ENCODE peak calls at places on chromosomes 6 and 20, in four cellular contexts. One of them, this sample, is unnamed.

GRCh38 chr6:28211840-28212509 is 13.1 kb upstream of the ZSCAN9 start:
- DNase-seq in K562: peak
- DNase-seq in GM12878: no peak
- DNase-seq in HepG2: no peak
- DNase-seq in this sample: no peak

GRCh38 chr6:40922281-40922680 is 116.7 kb downstream of the UNC5CL start:
- DNase-seq in GM12878: no peak
- DNase-seq in HepG2: no peak
- DNase-seq in K562: no peak
- DNase-seq in this sample: no peak

GRCh38 chr6:159513914-159514313 is 179.1 kb downstream of the SOD2 start:
- DNase-seq in GM12878: no peak
- DNase-seq in K562: no peak
- DNase-seq in HepG2: no peak
- DNase-seq in this sample: no peak

GRCh38 chr6:46651766-46652165 is 852 bp downstream of the CYP39A1 start:
- DNase-seq in K562: no peak
- DNase-seq in HepG2: no peak
- DNase-seq in GM12878: no peak
- DNase-seq in this sample: no peak

GRCh38 chr6:39379026-39379425 is 56.5 kb upstream of the KCNK16 start:
- DNase-seq in GM12878: no peak
- DNase-seq in K562: no peak
- DNase-seq in HepG2: no peak
- DNase-seq in this sample: no peak

GRCh38 chr6:30830438-30830837 is 53.9 kb upstream of the DDR1 start:
- DNase-seq in GM12878: no peak
- DNase-seq in HepG2: no peak
- DNase-seq in K562: no peak
- DNase-seq in this sample: no peak

GRCh38 chr6:146901940-146902816 is 302.0 kb upstream of the STXBP5 start:
- DNase-seq in K562: no peak
- DNase-seq in HepG2: peak
- DNase-seq in GM12878: no peak
- DNase-seq in this sample: no peak

GRCh38 chr6:53048431-53049195 is 16.6 kb upstream of the FBXO9 start:
- DNase-seq in HepG2: peak
- DNase-seq in K562: no peak
- DNase-seq in GM12878: peak
- DNase-seq in this sample: no peak

GRCh38 chr20:47071646-47072185 is 177.1 kb downstream of the EYA2 start:
- DNase-seq in K562: no peak
- DNase-seq in HepG2: no peak
- DNase-seq in GM12878: no peak
- DNase-seq in this sample: no peak

GRCh38 chr20:16063876-16064275 is 509.4 kb downstream of the KIF16B start:
- DNase-seq in GM12878: no peak
- DNase-seq in HepG2: no peak
- DNase-seq in K562: no peak
- DNase-seq in this sample: no peak

GRCh38 chr20:47160240-47160639 is 196.3 kb downstream of the ZMYND8 start:
- DNase-seq in K562: no peak
- DNase-seq in HepG2: no peak
- DNase-seq in GM12878: no peak
- DNase-seq in this sample: no peak

GRCh38 chr20:59351148-59352040 is 51.0 kb downstream of the EDN3 start:
- DNase-seq in HepG2: no peak
- DNase-seq in K562: no peak
- DNase-seq in GM12878: no peak
- DNase-seq in this sample: peak

GRCh38 chr6:168407842-168408241 is 33.1 kb upstream of the SMOC2 start:
- DNase-seq in HepG2: no peak
- DNase-seq in GM12878: no peak
- DNase-seq in K562: no peak
- DNase-seq in this sample: no peak

GRCh38 chr20:14879020-14879697 is 541.7 kb upstream of the FLRT3 start:
- DNase-seq in GM12878: no peak
- DNase-seq in HepG2: peak
- DNase-seq in K562: no peak
- DNase-seq in this sample: peak

GRCh38 chr6:151036869-151037680 is 171.6 kb downstream of the MTHFD1L start:
- DNase-seq in K562: no peak
- DNase-seq in HepG2: no peak
- DNase-seq in GM12878: no peak
- DNase-seq in this sample: no peak

GRCh38 chr6:115899883-115900282 is 160.8 kb downstream of the FRK start:
- DNase-seq in HepG2: no peak
- DNase-seq in K562: no peak
- DNase-seq in GM12878: no peak
- DNase-seq in this sample: no peak

GRCh38 chr20:8082025-8082424 is 50.0 kb upstream of the PLCB1 start:
- DNase-seq in HepG2: peak
- DNase-seq in K562: no peak
- DNase-seq in GM12878: no peak
- DNase-seq in this sample: peak

GRCh38 chr6:87907521-87907920 is 140.1 kb upstream of the SPACA1 start:
- DNase-seq in GM12878: peak
- DNase-seq in K562: no peak
- DNase-seq in HepG2: no peak
- DNase-seq in this sample: no peak

GRCh38 chr6:37142047-37142614 is 27.8 kb upstream of the PIM1 start:
- DNase-seq in HepG2: no peak
- DNase-seq in K562: no peak
- DNase-seq in GM12878: no peak
- DNase-seq in this sample: no peak

GRCh38 chr6:142303191-142303564 is 1.4 kb downstream of the ADGRG6 start:
- DNase-seq in HepG2: peak
- DNase-seq in GM12878: no peak
- DNase-seq in K562: no peak
- DNase-seq in this sample: no peak

GRCh38 chr6:37695857-37696219 is 1.8 kb downstream of the MDGA1 start:
- DNase-seq in GM12878: no peak
- DNase-seq in K562: no peak
- DNase-seq in HepG2: no peak
- DNase-seq in this sample: no peak

GRCh38 chr6:15255481-15256414 is 9.9 kb downstream of the JARID2 start:
- DNase-seq in HepG2: no peak
- DNase-seq in GM12878: peak
- DNase-seq in K562: no peak
- DNase-seq in this sample: no peak

GRCh38 chr20:18360601-18361000 is 72.3 kb downstream of the ZNF133 start:
- DNase-seq in HepG2: no peak
- DNase-seq in K562: no peak
- DNase-seq in GM12878: no peak
- DNase-seq in this sample: no peak

GRCh38 chr6:25369450-25370086 is 90.4 kb downstream of the CARMIL1 start:
- DNase-seq in GM12878: no peak
- DNase-seq in HepG2: peak
- DNase-seq in K562: no peak
- DNase-seq in this sample: no peak

GRCh38 chr6:149483849-149484635 is 772 bp downstream of the ZC3H12D start:
- DNase-seq in GM12878: no peak
- DNase-seq in K562: no peak
- DNase-seq in HepG2: no peak
- DNase-seq in this sample: no peak

GRCh38 chr20:21027569-21027968 is 78.6 kb downstream of the LINC00237 start:
- DNase-seq in HepG2: peak
- DNase-seq in K562: peak
- DNase-seq in GM12878: no peak
- DNase-seq in this sample: peak

GRCh38 chr20:58433759-58434158 is 44.7 kb downstream of the VAPB start:
- DNase-seq in GM12878: no peak
- DNase-seq in HepG2: no peak
- DNase-seq in K562: peak
- DNase-seq in this sample: no peak

DNA sequence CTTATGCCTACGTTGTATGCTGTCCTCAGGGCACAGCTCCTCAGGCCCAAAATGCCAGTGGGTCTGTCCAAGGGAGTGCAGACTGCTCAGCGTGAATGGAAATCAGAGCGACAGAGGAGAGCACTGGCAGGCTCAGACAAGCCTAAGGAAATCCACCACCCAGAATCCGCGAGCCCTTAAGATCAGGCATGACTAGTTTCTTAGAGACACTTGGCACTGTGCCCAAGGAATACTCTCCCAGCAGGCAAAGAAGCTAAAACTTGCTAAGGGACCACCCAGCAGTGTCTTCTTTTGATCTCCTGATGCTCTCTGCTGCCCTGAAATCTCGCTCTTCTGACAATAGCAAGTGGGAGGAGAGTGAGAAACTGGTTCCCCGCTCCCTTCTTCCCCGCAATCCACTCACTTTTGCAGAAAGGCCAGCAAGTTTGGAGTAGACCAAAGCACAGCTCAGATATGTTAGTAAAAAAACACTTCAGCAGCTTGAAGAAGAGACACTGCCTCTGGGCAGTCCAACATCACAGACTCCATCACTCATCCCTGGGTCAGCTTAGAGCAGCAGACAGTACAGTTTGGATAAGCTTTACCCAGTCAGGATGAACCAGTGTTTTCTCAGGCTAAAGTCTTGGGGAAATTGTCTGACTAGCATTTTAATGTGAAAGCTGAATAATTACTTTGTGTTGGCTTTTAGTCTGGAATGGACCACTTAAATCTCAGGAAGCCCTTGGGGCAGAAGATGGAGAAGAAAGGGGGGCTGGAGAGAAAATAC is 32.4 kb downstream of the TRAF3IP2 start:
- DNase-seq in HepG2: no peak
- DNase-seq in GM12878: no peak
- DNase-seq in K562: no peak
- DNase-seq in this sample: no peak
- TF ChIP-seq SMC3 in HepG2: no peak
- TF ChIP-seq SMC3 in GM12878: no peak
- TF ChIP-seq SMC3 in K562: no peak
- TF ChIP-seq SMC3 in this sample: no peak

GRCh38 chr20:43926287-43926686 is 11.6 kb downstream of the TOX2 start:
- DNase-seq in K562: no peak
- DNase-seq in GM12878: no peak
- DNase-seq in HepG2: no peak
- DNase-seq in this sample: no peak

GRCh38 chr20:43926691-43927090 is 12.0 kb downstream of the TOX2 start:
- DNase-seq in K562: no peak
- DNase-seq in GM12878: no peak
- DNase-seq in HepG2: no peak
- DNase-seq in this sample: no peak

GRCh38 chr20:43925786-43926185 is 11.1 kb downstream of the TOX2 start:
- DNase-seq in K562: no peak
- DNase-seq in GM12878: no peak
- DNase-seq in HepG2: no peak
- DNase-seq in this sample: no peak

GRCh38 chr20:43923917-43924316 is 9.3 kb downstream of the TOX2 start:
- DNase-seq in K562: no peak
- DNase-seq in GM12878: no peak
- DNase-seq in HepG2: no peak
- DNase-seq in this sample: no peak

DNA sequence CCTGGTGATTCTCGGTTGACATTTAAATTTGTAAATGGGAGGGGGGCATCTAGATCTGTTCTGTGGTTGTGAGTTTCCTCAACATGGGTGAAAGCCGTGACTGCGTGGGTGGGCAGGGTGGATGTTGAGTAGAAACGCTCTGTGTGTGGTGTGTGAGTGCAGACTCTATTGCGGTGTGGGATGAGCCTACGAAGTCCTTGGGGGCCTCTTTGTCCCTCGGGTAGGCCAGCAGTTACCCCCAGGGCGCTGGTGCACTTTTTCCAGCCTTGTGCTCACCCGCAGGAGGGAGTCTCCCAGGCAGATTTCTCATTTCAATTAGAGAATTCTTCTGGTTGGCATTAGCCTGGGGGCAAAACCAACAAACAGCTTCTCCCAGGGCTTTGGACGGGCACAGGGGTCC is 10.6 kb downstream of the TOX2 start:
- DNase-seq in K562: no peak
- DNase-seq in GM12878: peak
- DNase-seq in HepG2: no peak
- DNase-seq in this sample: no peak
- TF ChIP-seq MYC in K562: no peak
- TF ChIP-seq MYC in GM12878: no peak
- TF ChIP-seq MYC in HepG2: no peak
- TF ChIP-seq MYC in this sample: no peak

DNA sequence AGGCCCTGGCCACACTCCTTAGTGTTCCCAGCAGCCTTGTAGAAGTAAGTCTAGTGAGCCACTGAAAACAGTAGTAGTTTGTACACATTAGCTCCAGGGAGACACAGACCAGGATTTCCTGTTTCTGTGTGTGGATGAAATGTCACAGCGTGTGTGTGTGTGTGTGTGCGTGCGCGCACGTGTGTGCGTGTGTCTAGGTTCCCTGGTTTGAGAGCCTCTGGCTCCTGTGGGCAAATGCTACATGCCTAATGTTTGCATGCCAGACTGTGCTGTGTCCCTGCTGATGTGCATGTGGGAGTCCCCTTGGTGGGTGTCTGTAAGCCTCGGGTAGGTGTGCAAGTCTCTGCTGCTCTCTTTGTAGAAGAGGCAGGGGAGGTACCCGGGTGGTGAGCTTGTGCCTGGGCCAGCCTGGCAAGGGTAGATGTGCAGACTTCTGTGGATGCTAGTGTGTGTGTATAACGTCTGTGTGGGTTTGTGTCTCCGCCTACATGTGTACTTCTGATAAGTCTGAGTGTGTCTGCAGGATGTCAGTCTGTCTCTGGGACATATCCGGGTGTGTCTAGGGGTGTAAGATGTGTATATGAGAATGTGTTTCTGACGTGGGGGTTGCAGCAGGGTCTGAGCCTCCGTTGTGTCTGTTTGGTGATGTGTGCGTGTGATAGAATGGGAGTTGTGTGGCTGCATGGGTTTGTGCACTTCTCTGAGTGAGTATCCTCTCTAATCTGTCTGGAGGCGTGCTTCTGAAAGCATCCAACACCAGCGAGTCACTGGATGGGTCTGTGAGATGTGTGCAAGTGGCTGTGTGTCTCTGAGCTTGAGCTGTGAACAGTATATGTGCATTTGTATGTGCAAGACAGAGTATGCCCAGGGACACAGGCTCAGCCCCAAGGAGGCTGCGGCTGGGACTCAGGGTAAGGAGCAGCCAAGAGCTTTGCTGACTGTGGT is 19.0 kb upstream of the TLDC2 start:
- DNase-seq in K562: no peak
- DNase-seq in GM12878: no peak
- DNase-seq in HepG2: no peak
- DNase-seq in this sample: no peak
- TF ChIP-seq SMC3 in K562: no peak
- TF ChIP-seq SMC3 in GM12878: no peak
- TF ChIP-seq SMC3 in HepG2: no peak
- TF ChIP-seq SMC3 in this sample: no peak

GRCh38 chr6:34243131-34243771 is 5.6 kb downstream of the SMIM29 start:
- DNase-seq in HepG2: no peak
- DNase-seq in K562: no peak
- DNase-seq in GM12878: no peak
- DNase-seq in this sample: no peak
- TF ChIP-seq MYC in HepG2: no peak
- TF ChIP-seq MYC in K562: no peak
- TF ChIP-seq MYC in GM12878: no peak
- TF ChIP-seq MYC in this sample: no peak